ENCODE peak calls at places on chromosomes 2 and 18, in five cellular contexts. One of them, this sample, is unnamed.

GRCh38 chr2:20456049-20456665 is 9.3 kb downstream of the RHOB start:
- DNase-seq in CD8-positive, alpha-beta T cell: no peak
- DNase-seq in neural progenitor cell: no peak
- DNase-seq in fibroblast of lung: peak; percentile 27
- DNase-seq in spleen: peak; percentile 18
- DNase-seq in this sample: no peak

GRCh38 chr18:35143615-35144596 is 96.9 kb upstream of the ZNF397 start:
- DNase-seq in CD8-positive, alpha-beta T cell: peak; percentile 38
- DNase-seq in neural progenitor cell: peak; percentile 77
- DNase-seq in fibroblast of lung: peak; percentile 43
- DNase-seq in spleen: no peak
- DNase-seq in this sample: no peak

GRCh38 chr2:127615511-127616166 is 30.3 kb upstream of the GPR17 start:
- DNase-seq in CD8-positive, alpha-beta T cell: no peak
- DNase-seq in neural progenitor cell: peak; percentile 32
- DNase-seq in fibroblast of lung: peak; percentile 23
- DNase-seq in spleen: peak; percentile 61
- DNase-seq in this sample: peak; percentile 49

GRCh38 chr2:113977660-113978523 is 88.0 kb downstream of the ACTR3 start:
- DNase-seq in CD8-positive, alpha-beta T cell: no peak
- DNase-seq in neural progenitor cell: peak; percentile 42
- DNase-seq in fibroblast of lung: peak; percentile 79
- DNase-seq in spleen: no peak
- DNase-seq in this sample: no peak

GRCh38 chr2:178361588-178361987 is 89.4 kb downstream of the PRKRA start:
- DNase-seq in CD8-positive, alpha-beta T cell: no peak
- DNase-seq in neural progenitor cell: no peak
- DNase-seq in fibroblast of lung: no peak
- DNase-seq in spleen: no peak
- DNase-seq in this sample: no peak

GRCh38 chr18:26549486-26550435 is 1.4 kb upstream of the KCTD1 start:
- DNase-seq in CD8-positive, alpha-beta T cell: no peak
- DNase-seq in neural progenitor cell: peak; percentile 75
- DNase-seq in fibroblast of lung: peak; percentile 77
- DNase-seq in spleen: peak; percentile 73
- DNase-seq in this sample: peak; percentile 87

GRCh38 chr18:1665064-1665463 is 760.4 kb downstream of the ADCYAP1 start:
- DNase-seq in CD8-positive, alpha-beta T cell: no peak
- DNase-seq in neural progenitor cell: no peak
- DNase-seq in fibroblast of lung: no peak
- DNase-seq in spleen: no peak
- DNase-seq in this sample: no peak

GRCh38 chr2:146523218-146523617 is 1321.6 kb upstream of the ACVR2A start:
- DNase-seq in CD8-positive, alpha-beta T cell: no peak
- DNase-seq in neural progenitor cell: no peak
- DNase-seq in fibroblast of lung: peak; percentile 7
- DNase-seq in spleen: no peak
- DNase-seq in this sample: no peak

GRCh38 chr2:217808326-217808725 is 194.5 kb downstream of the TNS1 start:
- DNase-seq in CD8-positive, alpha-beta T cell: no peak
- DNase-seq in neural progenitor cell: no peak
- DNase-seq in fibroblast of lung: no peak
- DNase-seq in spleen: no peak
- DNase-seq in this sample: no peak

GRCh38 chr2:215736653-215737290 is 276.6 kb downstream of the MREG start:
- DNase-seq in CD8-positive, alpha-beta T cell: no peak
- DNase-seq in neural progenitor cell: peak; percentile 22
- DNase-seq in fibroblast of lung: peak; percentile 73
- DNase-seq in spleen: no peak
- DNase-seq in this sample: no peak

GRCh38 chr2:109666466-109666865 is 52.3 kb downstream of the SOWAHC start:
- DNase-seq in CD8-positive, alpha-beta T cell: no peak
- DNase-seq in neural progenitor cell: no peak
- DNase-seq in fibroblast of lung: no peak
- DNase-seq in spleen: no peak
- DNase-seq in this sample: no peak

GRCh38 chr2:109663721-109664120 is 49.6 kb downstream of the SOWAHC start:
- DNase-seq in CD8-positive, alpha-beta T cell: no peak
- DNase-seq in neural progenitor cell: no peak
- DNase-seq in fibroblast of lung: peak; percentile 90
- DNase-seq in spleen: no peak
- DNase-seq in this sample: no peak

GRCh38 chr2:109660046-109660860 is 46.1 kb downstream of the SOWAHC start:
- DNase-seq in CD8-positive, alpha-beta T cell: no peak
- DNase-seq in neural progenitor cell: no peak
- DNase-seq in fibroblast of lung: no peak
- DNase-seq in spleen: peak; percentile 64
- DNase-seq in this sample: no peak

GRCh38 chr2:109659356-109660045 is 45.3 kb downstream of the SOWAHC start:
- DNase-seq in CD8-positive, alpha-beta T cell: no peak
- DNase-seq in neural progenitor cell: peak; percentile 42
- DNase-seq in fibroblast of lung: no peak
- DNase-seq in spleen: no peak
- DNase-seq in this sample: no peak

DNA sequence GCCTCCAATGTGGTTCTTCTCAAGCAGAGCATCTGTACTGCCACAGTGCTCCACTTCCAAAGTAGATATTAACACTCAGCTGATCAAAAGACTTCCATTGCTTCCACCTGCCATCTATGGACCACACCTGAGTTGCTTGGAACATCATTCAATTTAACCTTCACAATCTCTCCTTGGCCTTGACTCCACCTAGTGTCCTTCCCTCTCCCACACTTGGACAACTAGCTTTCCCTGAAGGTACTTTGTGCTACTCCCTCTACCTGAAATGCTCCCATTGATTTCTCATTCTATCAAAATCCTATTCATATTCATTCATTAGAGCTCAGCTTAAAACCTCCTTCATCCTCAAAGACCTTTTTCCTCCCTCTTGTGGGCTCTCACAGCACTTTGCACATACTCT is 48.7 kb downstream of the SOWAHC start:
- DNase-seq in CD8-positive, alpha-beta T cell: no peak
- DNase-seq in neural progenitor cell: no peak
- DNase-seq in fibroblast of lung: no peak
- DNase-seq in spleen: no peak
- DNase-seq in this sample: no peak
- TF ChIP-seq CTCF in CD8-positive, alpha-beta T cell: no peak
- TF ChIP-seq CTCF in neural progenitor cell: no peak
- TF ChIP-seq CTCF in fibroblast of lung: no peak
- TF ChIP-seq CTCF in spleen: no peak
- TF ChIP-seq CTCF in this sample: peak; percentile 30

GRCh38 chr18:3012306-3012919 is 531 bp downstream of the LPIN2 start:
- DNase-seq in CD8-positive, alpha-beta T cell: peak; percentile 38
- DNase-seq in neural progenitor cell: no peak
- DNase-seq in fibroblast of lung: peak; percentile 40
- DNase-seq in spleen: peak; percentile 93
- DNase-seq in this sample: no peak
- TF ChIP-seq CTCF in CD8-positive, alpha-beta T cell: no peak
- TF ChIP-seq CTCF in neural progenitor cell: no peak
- TF ChIP-seq CTCF in fibroblast of lung: no peak
- TF ChIP-seq CTCF in spleen: no peak
- TF ChIP-seq CTCF in this sample: peak; percentile 4

GRCh38 chr18:58194028-58194427 is 150.0 kb downstream of the NEDD4L start:
- DNase-seq in CD8-positive, alpha-beta T cell: no peak
- DNase-seq in neural progenitor cell: peak; percentile 63
- DNase-seq in fibroblast of lung: no peak
- DNase-seq in spleen: no peak
- DNase-seq in this sample: no peak
- TF ChIP-seq CTCF in CD8-positive, alpha-beta T cell: no peak
- TF ChIP-seq CTCF in neural progenitor cell: peak; percentile 49
- TF ChIP-seq CTCF in fibroblast of lung: peak; percentile 21
- TF ChIP-seq CTCF in spleen: no peak
- TF ChIP-seq CTCF in this sample: peak; percentile 45

DNA sequence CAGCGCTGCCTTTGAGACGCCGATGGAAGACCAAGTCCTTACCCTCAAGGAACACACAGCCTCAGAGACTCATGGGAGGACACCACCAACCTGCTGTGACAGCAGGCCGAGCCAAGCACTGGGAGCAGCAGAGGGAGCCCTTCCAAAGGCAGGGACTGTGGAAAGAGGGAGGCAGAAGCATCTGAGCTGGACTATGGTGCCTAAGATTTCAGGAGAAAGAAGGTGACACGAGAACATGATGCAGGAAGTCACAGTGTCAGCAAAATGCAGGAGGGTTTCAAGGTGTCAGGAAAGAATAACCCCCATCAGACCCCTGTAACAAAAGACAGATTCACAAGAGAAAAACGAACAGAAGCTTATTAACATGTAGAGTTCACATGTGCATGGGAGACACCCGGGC is 24.2 kb upstream of the COX7A2L start:
- DNase-seq in CD8-positive, alpha-beta T cell: no peak
- DNase-seq in neural progenitor cell: peak; percentile 63
- DNase-seq in fibroblast of lung: no peak
- DNase-seq in spleen: no peak
- DNase-seq in this sample: no peak
- TF ChIP-seq CTCF in CD8-positive, alpha-beta T cell: no peak
- TF ChIP-seq CTCF in neural progenitor cell: peak; percentile 48
- TF ChIP-seq CTCF in fibroblast of lung: peak; percentile 36
- TF ChIP-seq CTCF in spleen: no peak
- TF ChIP-seq CTCF in this sample: peak; percentile 50